ENCODE peak calls at places on chromosomes 12 and 14, in four cellular contexts. A is astrocyte, X is endothelial cell of umbilical vein, C is aorta. B is an unnamed sample.

GRCh38 chr12:22275847-22276246 is 58.7 kb downstream of the ST8SIA1 start:
- DNase-seq in A (peak; percentile 98), X (peak; percentile 58), C (peak; percentile 95), B (no peak)

GRCh38 chr14:22852599-22852939 is 16.2 kb downstream of the MMP14 start:
- DNase-seq in A (no peak), X (no peak), C (no peak), B (no peak)

GRCh38 chr14:77485256-77485655 is 13.4 kb downstream of the ISM2 start:
- DNase-seq in A (no peak), X (no peak), C (no peak), B (no peak)

GRCh38 chr14:90781344-90781761 is 34.9 kb downstream of the TTC7B start:
- DNase-seq in A (peak; percentile 87), X (no peak), C (no peak), B (no peak)

GRCh38 chr14:81519200-81519998 is 14.3 kb downstream of the SEL1L start:
- DNase-seq in A (no peak), X (peak; percentile 58), C (no peak), B (no peak)

GRCh38 chr12:57182918-57183575 is 33.5 kb upstream of the NXPH4 start:
- DNase-seq in A (peak; percentile 27), X (peak; percentile 50), C (peak; percentile 77), B (no peak)

GRCh38 chr12:22437031-22437806 is 102.7 kb upstream of the ST8SIA1 start:
- DNase-seq in A (no peak), X (no peak), C (no peak), B (no peak)

GRCh38 chr12:11877102-11877826 is 193.5 kb upstream of the BCL2L14 start:
- DNase-seq in A (no peak), X (no peak), C (no peak), B (no peak)

GRCh38 chr12:12779529-12779928 is 5.9 kb upstream of the APOLD1 start:
- DNase-seq in A (peak; percentile 85), X (peak; percentile 95), C (no peak), B (no peak)

GRCh38 chr12:3592856-3593625 is 102.0 kb downstream of the PRMT8 start:
- DNase-seq in A (no peak), X (no peak), C (no peak), B (no peak)

DNA sequence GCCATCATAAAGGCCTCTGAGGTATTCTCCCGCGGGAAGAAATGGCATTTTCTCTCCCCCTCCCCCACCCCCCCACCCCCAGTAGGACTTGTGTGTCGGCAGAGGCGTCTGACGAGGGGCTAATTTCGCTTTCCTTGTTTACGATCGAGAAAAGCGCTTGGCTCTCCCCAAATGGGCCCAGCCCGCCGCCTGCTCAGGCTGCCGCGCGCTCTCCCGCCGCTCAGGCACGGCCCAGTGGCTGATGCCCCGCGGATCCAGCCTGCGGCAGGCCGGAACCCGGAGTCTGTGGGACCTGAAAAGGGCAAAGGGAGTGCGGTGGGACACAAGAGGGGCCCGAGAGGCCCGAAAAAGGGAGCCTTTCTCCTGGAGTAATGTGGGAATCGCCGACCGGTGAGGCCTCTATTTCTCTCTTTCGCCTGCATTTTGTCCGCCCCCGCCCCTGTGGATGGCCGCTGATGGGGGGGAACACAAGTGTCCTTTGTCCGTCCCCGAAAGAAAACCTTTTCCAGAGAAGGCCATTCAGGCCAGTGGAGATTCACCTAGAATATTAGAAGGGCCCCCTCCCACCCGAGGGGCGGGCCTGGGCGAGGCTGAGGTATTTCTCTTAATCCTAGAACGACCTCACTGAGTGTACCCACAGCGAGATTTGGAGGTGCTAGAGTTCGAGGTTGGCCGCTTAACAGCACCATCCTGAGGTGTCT is 9.0 kb upstream of the HOXC6 start:
- DNase-seq in A (no peak), X (no peak), C (peak; percentile 43), B (peak; percentile 31)
- H3K27me3 ChIP-seq in A (peaks cover 84% of the 10 kb centered on the region), X (peaks cover 85% of the 10 kb centered on the region), C (no peaks in the 10 kb centered on the region), B (peaks cover 91% of the 10 kb centered on the region)

GRCh38 chr12:131687346-131688125 is 23.4 kb upstream of the SFSWAP start:
- DNase-seq in A (no peak), X (no peak), C (peak; percentile 21), B (no peak)

GRCh38 chr12:131692431-131692830 is 18.5 kb upstream of the SFSWAP start:
- DNase-seq in A (no peak), X (no peak), C (no peak), B (no peak)

GRCh38 chr12:131688845-131689154 is 22.1 kb upstream of the SFSWAP start:
- DNase-seq in A (no peak), X (no peak), C (no peak), B (no peak)

GRCh38 chr12:131688131-131688844 is 22.6 kb upstream of the SFSWAP start:
- DNase-seq in A (no peak), X (no peak), C (no peak), B (no peak)

GRCh38 chr12:131690320-131690719 is 20.6 kb upstream of the SFSWAP start:
- DNase-seq in A (no peak), X (no peak), C (no peak), B (no peak)
- H3K27me3 ChIP-seq in A (no peaks in the 10 kb centered on the region), X (no peaks in the 10 kb centered on the region), C (no peaks in the 10 kb centered on the region), B (no peaks in the 10 kb centered on the region)

GRCh38 chr12:114693532-114693931 is 9.6 kb upstream of the TBX3 start:
- DNase-seq in A (no peak), X (no peak), C (no peak), B (no peak)
- H3K27me3 ChIP-seq in A (peaks cover 98% of the 10 kb centered on the region), X (peaks cover 69% of the 10 kb centered on the region), C (no peaks in the 10 kb centered on the region), B (peaks cover 100% of the 10 kb centered on the region)

DNA sequence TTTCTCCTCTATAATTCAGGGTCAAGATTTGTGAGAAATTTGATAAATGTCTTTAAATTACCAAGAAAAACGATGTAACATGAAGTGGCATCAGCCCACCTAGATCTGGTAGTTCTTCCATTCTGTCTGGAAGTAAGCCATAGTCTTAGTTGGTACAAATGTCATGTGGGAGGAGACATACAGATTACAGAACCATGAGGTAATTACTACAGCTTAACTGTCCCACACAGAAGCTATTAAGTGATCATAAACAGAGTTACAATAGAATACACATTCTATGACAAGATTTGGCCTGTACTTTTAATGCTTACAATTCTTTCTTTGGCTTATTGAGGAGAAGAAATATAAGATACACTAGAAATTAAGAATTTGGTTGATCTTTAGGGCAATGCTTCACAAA is 13.7 kb upstream of the SIX1 start:
- DNase-seq in A (no peak), X (no peak), C (no peak), B (no peak)
- H3K27me3 ChIP-seq in A (no peaks in the 10 kb centered on the region), X (peaks cover 2% of the 10 kb centered on the region), C (no peaks in the 10 kb centered on the region), B (peaks cover 85% of the 10 kb centered on the region)

GRCh38 chr12:130715150-130715995 is 726 bp downstream of the RIMBP2 start:
- DNase-seq in A (no peak), X (no peak), C (no peak), B (no peak)

GRCh38 chr12:130717752-130718151 is 1.7 kb upstream of the RIMBP2 start:
- DNase-seq in A (no peak), X (no peak), C (no peak), B (no peak)

GRCh38 chr12:130715996-130716917 is at the start of gene RIMBP2:
- DNase-seq in A (peak; percentile 34), X (no peak), C (no peak), B (no peak)

GRCh38 chr12:130714591-130715149 is 1.4 kb downstream of the RIMBP2 start:
- DNase-seq in A (no peak), X (no peak), C (no peak), B (no peak)

GRCh38 chr12:130716918-130717306 is 813 bp upstream of the RIMBP2 start:
- DNase-seq in A (no peak), X (no peak), C (no peak), B (no peak)
- H3K27me3 ChIP-seq in A (peaks cover 2% of the 10 kb centered on the region), X (no peaks in the 10 kb centered on the region), C (no peaks in the 10 kb centered on the region), B (peaks cover 80% of the 10 kb centered on the region)

DNA sequence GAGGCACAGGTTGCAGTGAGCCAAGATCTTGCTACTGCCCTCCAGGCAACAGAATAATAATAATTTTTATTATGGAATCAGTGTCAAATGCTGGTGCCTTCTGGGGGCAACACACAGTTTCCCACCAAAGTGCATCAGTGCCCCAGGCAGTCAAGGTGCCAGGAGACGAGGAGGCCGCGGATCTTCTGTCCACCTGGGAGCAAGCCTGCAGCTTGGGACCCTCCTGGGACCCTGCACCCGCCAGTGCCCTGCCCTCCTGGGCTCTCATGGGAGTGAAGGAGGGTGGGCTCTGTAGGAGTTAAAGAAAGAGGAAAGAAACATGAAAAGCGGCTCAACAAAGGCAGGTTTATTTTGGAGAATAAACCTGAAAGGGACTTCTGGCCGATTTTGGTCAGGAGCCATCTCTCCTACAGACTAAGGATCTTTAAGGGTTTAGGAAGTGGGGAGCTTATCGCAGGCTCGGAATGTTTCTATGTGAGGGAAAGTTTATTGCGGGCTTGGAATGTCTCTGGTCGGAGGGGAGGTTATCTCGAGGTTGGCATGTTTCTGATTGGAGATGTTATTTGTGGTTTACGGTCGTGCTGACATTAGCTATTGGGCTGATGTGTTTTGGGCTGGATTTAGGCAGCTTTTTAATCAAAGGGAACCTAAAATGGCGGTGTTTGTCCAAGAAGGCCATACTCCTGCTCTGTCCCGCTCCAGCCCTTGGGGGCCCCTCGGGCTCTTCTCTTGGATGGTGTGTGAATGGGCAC is 1.1 kb upstream of the ASPG start:
- DNase-seq in A (peak; percentile 4), X (no peak), C (no peak), B (no peak)
- H3K27me3 ChIP-seq in A (peaks cover 10% of the 10 kb centered on the region), X (peaks cover 10% of the 10 kb centered on the region), C (no peaks in the 10 kb centered on the region), B (peaks cover 5% of the 10 kb centered on the region)

GRCh38 chr12:94875525-94875924 is 128.0 kb downstream of the NDUFA12 start:
- DNase-seq in A (no peak), X (peak; percentile 41), C (no peak), B (no peak)
- H3K27me3 ChIP-seq in A (peaks cover 49% of the 10 kb centered on the region), X (peaks cover 44% of the 10 kb centered on the region), C (no peaks in the 10 kb centered on the region), B (peaks cover 22% of the 10 kb centered on the region)

GRCh38 chr14:36507847-36508417 is 12.1 kb downstream of the NKX2-1 start:
- DNase-seq in A (no peak), X (no peak), C (no peak), B (no peak)

GRCh38 chr14:36506732-36507614 is 13.1 kb downstream of the NKX2-1 start:
- DNase-seq in A (no peak), X (no peak), C (no peak), B (no peak)

GRCh38 chr14:36509056-36509917 is 10.7 kb downstream of the NKX2-1 start:
- DNase-seq in A (no peak), X (no peak), C (no peak), B (no peak)

GRCh38 chr14:36510078-36510799 is 9.8 kb downstream of the NKX2-1 start:
- DNase-seq in A (peak; percentile 39), X (no peak), C (no peak), B (peak; percentile 74)

DNA sequence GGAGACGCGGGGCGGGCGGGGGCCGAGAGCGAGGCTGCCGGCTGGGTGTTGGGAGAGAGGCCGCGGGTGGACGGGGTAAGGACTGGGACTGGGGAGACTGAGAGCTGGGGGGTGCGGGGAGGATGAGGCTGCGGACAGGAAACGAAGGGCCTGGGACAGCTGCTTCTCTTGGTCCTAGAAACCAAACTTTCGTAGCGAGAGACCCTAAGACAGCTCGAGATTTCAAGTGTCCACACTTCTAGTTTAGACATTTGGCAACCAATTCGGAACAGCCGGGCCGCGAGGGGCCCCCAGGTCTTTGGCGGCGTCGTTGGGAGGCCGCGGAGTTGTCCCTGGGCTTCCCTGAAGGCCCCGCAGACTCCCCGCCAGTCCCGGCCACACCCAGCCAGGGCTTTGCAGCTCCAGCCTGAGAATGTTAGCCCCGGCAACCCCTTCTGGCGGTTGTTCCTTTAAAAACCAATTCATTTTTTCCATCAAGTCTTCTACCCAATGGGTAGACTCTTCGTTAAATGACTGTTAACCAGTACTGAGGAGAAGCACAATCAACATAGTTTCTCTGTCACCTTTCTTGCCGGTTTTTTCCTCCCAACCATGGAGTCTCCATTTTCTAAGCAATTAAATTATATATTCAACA is 11.5 kb downstream of the NKX2-1 start:
- DNase-seq in A (no peak), X (no peak), C (no peak), B (peak; percentile 86)
- H3K27me3 ChIP-seq in A (peaks cover 90% of the 10 kb centered on the region), X (peaks cover 84% of the 10 kb centered on the region), C (no peaks in the 10 kb centered on the region), B (peaks cover 98% of the 10 kb centered on the region)